ENCODE peak calls at places on chromosome 16, in eight cellular contexts. M is GM23248, I is HCT116, B is neural progenitor cell, R is MM.1S, H is hepatocyte, T is SK-N-SH, L is GM23338. J is an unnamed sample.

GRCh38 chr16:85528528-85529387 is 84.4 kb upstream of the GSE1 start:
- DNase-seq in M (no peak), I (no peak), B (no peak), R (no peak), H (no peak), T (peak; percentile 70), L (peak; percentile 45), J (no peak)

GRCh38 chr16:7227193-7227825 is 105.3 kb upstream of the RBFOX1 start:
- DNase-seq in M (no peak), I (no peak), B (peak; percentile 54), R (no peak), H (peak; percentile 7), T (no peak), L (peak; percentile 25), J (no peak)

GRCh38 chr16:29312835-29313558 is 93.5 kb downstream of the NPIPB11 start:
- DNase-seq in M (no peak), I (no peak), B (peak; percentile 22), R (no peak), H (no peak), T (no peak), L (no peak), J (no peak)

GRCh38 chr16:2339521-2340484 is 725 bp downstream of the ABCA3 start:
- DNase-seq in M (peak; percentile 54), I (no peak), B (peak; percentile 75), R (peak; percentile 34), H (peak; percentile 65), T (peak; percentile 83), L (peak; percentile 66), J (peak; percentile 47)

GRCh38 chr16:55149622-55150021 is 174.4 kb upstream of the IRX6 start:
- DNase-seq in M (no peak), I (no peak), B (no peak), R (no peak), H (no peak), T (no peak), L (no peak), J (no peak)

GRCh38 chr16:8795096-8795495 is 2.3 kb downstream of the TMEM186 start:
- DNase-seq in M (no peak), I (no peak), B (no peak), R (no peak), H (no peak), T (no peak), L (no peak), J (no peak)

GRCh38 chr16:1125471-1125870 is 27.4 kb upstream of the CACNA1H start:
- DNase-seq in M (peak; percentile 77), I (peak; percentile 43), B (peak; percentile 47), R (no peak), H (peak; percentile 56), T (no peak), L (no peak), J (peak; percentile 32)

GRCh38 chr16:27169511-27170071 is 33.7 kb upstream of the KDM8 start:
- DNase-seq in M (peak; percentile 83), I (no peak), B (peak; percentile 29), R (peak; percentile 74), H (peak; percentile 34), T (peak; percentile 29), L (peak; percentile 31), J (peak; percentile 82)

GRCh38 chr16:67801889-67802288 is 4.5 kb downstream of the RANBP10 start:
- DNase-seq in M (no peak), I (no peak), B (no peak), R (no peak), H (no peak), T (no peak), L (no peak), J (no peak)

GRCh38 chr16:56257666-56258359 is 66.5 kb downstream of the GNAO1 start:
- DNase-seq in M (no peak), I (no peak), B (no peak), R (no peak), H (no peak), T (peak; percentile 67), L (no peak), J (no peak)

GRCh38 chr16:68370921-68371651 is 60.3 kb downstream of the PRMT7 start:
- DNase-seq in M (no peak), I (no peak), B (no peak), R (no peak), H (no peak), T (no peak), L (no peak), J (no peak)

GRCh38 chr16:83979456-83979855 is 11.4 kb downstream of the NECAB2 start:
- DNase-seq in M (no peak), I (no peak), B (no peak), R (no peak), H (no peak), T (no peak), L (no peak), J (no peak)

GRCh38 chr16:64545769-64546168 is 576.1 kb downstream of the CDH11 start:
- DNase-seq in M (no peak), I (no peak), B (no peak), R (no peak), H (no peak), T (no peak), L (no peak), J (peak; percentile 53)

GRCh38 chr16:3036726-3037315 is at the start of gene BICDL2:
- DNase-seq in M (no peak), I (no peak), B (no peak), R (no peak), H (peak; percentile 75), T (no peak), L (peak; percentile 93), J (peak; percentile 21)

GRCh38 chr16:56610017-56610608 is 1.7 kb downstream of the MT2A start:
- DNase-seq in M (peak; percentile 96), I (peak; percentile 75), B (no peak), R (no peak), H (peak; percentile 49), T (no peak), L (no peak), J (peak; percentile 47)

GRCh38 chr16:74998481-74999207 is at the start of gene ZNRF1:
- DNase-seq in M (peak; percentile 85), I (peak; percentile 70), B (peak; percentile 96), R (peak; percentile 56), H (peak; percentile 92), T (peak; percentile 98), L (peak; percentile 92), J (peak; percentile 75)

GRCh38 chr16:12356622-12357365 is 380.3 kb downstream of the SNX29 start:
- DNase-seq in M (no peak), I (no peak), B (no peak), R (no peak), H (no peak), T (no peak), L (peak; percentile 20), J (no peak)

GRCh38 chr16:30926937-30927788 is 3.8 kb downstream of the FBXL19 start:
- DNase-seq in M (no peak), I (no peak), B (no peak), R (no peak), H (peak; percentile 4), T (no peak), L (no peak), J (no peak)

GRCh38 chr16:1152651-1153259 is at the start of gene CACNA1H:
- DNase-seq in M (peak; percentile 30), I (no peak), B (peak; percentile 86), R (no peak), H (peak; percentile 77), T (peak; percentile 86), L (peak; percentile 75), J (no peak)

GRCh38 chr16:58029410-58029809 is 3.9 kb downstream of the MMP15 start:
- DNase-seq in M (no peak), I (no peak), B (no peak), R (no peak), H (no peak), T (no peak), L (no peak), J (no peak)

GRCh38 chr16:21952040-21952792 is 945 bp upstream of the UQCRC2 start:
- DNase-seq in M (peak; percentile 89), I (peak; percentile 66), B (peak; percentile 85), R (peak; percentile 80), H (peak; percentile 89), T (peak; percentile 66), L (peak; percentile 87), J (peak; percentile 62)

GRCh38 chr16:79217375-79218011 is 383.0 kb downstream of the MAF start:
- DNase-seq in M (no peak), I (no peak), B (no peak), R (peak; percentile 38), H (no peak), T (no peak), L (no peak), J (no peak)

GRCh38 chr16:84093879-84094270 is 22.9 kb downstream of the MBTPS1 start:
- DNase-seq in M (no peak), I (no peak), B (no peak), R (no peak), H (no peak), T (no peak), L (no peak), J (no peak)

GRCh38 chr16:22369221-22369811 is 5.1 kb downstream of the CDR2 start:
- DNase-seq in M (peak; percentile 69), I (no peak), B (no peak), R (peak; percentile 59), H (peak; percentile 24), T (no peak), L (no peak), J (peak; percentile 15)

GRCh38 chr16:50303041-50303604 is 36.8 kb downstream of the ADCY7 start:
- DNase-seq in M (no peak), I (no peak), B (no peak), R (no peak), H (no peak), T (peak; percentile 9), L (no peak), J (no peak)
- H3K4me2 ChIP-seq in M (no peak overlapping the region), I (no peak overlapping the region), B (no peak overlapping the region), R (no peak overlapping the region), H (no peak overlapping the region), T (no peak overlapping the region), L (no peak overlapping the region), J (no peak overlapping the region)

GRCh38 chr16:73023752-73024570 is 24.0 kb downstream of the ZFHX3 start:
- DNase-seq in M (no peak), I (no peak), B (no peak), R (no peak), H (no peak), T (no peak), L (no peak), J (no peak)
- H3K27me3 ChIP-seq in M (no peaks in the 10 kb centered on the region), I (no peaks in the 10 kb centered on the region), B (peaks cover 51% of the 10 kb centered on the region), R (no peaks in the 10 kb centered on the region), H (no peaks in the 10 kb centered on the region), T (no peaks in the 10 kb centered on the region), L (peaks cover 57% of the 10 kb centered on the region), J (no peaks in the 10 kb centered on the region)

GRCh38 chr16:81889896-81890634 is 111.0 kb downstream of the PLCG2 start:
- DNase-seq in M (peak; percentile 65), I (peak; percentile 64), B (peak; percentile 69), R (peak; percentile 31), H (peak; percentile 77), T (peak; percentile 70), L (peak; percentile 87), J (peak; percentile 77)
- TF ChIP-seq EZH2phosphoT487 in M (no peak), I (no peak), B (no peak), R (no peak), H (no peak), T (no peak), L (no peak), J (no peak)

DNA sequence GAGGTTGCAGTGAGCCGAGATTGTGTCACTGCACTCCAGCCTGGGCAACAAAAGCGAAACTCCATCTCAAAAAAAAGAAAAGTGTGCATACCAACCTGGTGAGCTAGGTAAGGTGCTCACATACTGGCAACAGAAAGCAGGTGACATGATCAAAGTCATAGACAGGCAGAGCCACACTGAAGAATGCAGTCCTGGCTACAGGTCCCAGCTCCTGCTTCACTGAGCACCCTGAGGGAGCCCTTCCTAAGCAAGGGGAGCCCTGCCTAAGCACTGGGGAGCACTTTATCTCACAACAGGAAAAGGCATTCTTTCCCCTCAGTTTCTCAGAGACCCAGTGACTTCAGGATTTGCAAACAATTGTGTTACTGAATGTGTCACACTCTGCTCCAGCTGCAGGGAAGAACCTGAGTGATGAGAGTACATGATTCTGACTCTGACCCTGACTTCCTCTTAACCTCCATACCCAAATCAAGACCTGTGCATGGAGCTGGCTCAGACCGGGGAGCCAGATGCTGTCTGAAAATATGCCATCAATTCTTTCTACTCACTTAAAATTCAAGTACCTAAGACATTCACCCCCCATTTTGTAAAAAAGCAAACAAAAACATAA is 40.5 kb downstream of the ANKRD11 start:
- DNase-seq in M (peak; percentile 46), I (no peak), B (no peak), R (peak; percentile 50), H (no peak), T (no peak), L (no peak), J (no peak)
- H3K4me2 ChIP-seq in M (no peak overlapping the region), I (peak overlapping the region; percentile 10), B (no peak overlapping the region), R (peak overlapping the region; percentile 25), H (no peak overlapping the region), T (no peak overlapping the region), L (no peak overlapping the region), J (no peak overlapping the region)

J was measured in PC-3.